ENCODE peak calls at places on chromosomes 5 and 9, in four cellular contexts. Y, H, E and O are unnamed samples.

GRCh38 chr5:34998058-34998789 is 49.5 kb downstream of the AGXT2 start:
- DNase-seq in Y (peak; percentile 66), H (no peak), E (no peak), O (peak; percentile 4)

GRCh38 chr9:99497641-99498040 is 275.6 kb downstream of the SEC61B start:
- DNase-seq in Y (no peak), H (no peak), E (no peak), O (no peak)

GRCh38 chr9:133951265-133951664 is 40.9 kb downstream of the VAV2 start:
- DNase-seq in Y (no peak), H (no peak), E (no peak), O (no peak)

GRCh38 chr9:20593551-20593950 is 28.7 kb downstream of the MLLT3 start:
- DNase-seq in Y (peak; percentile 81), H (no peak), E (no peak), O (no peak)

GRCh38 chr5:138975098-138975847 is 100.1 kb upstream of the LRRTM2 start:
- DNase-seq in Y (peak; percentile 84), H (no peak), E (no peak), O (no peak)

GRCh38 chr5:172313877-172314276 is 30.3 kb upstream of the UBTD2 start:
- DNase-seq in Y (no peak), H (no peak), E (no peak), O (no peak)

GRCh38 chr5:111927191-111927590 is 170.2 kb upstream of the NREP start:
- DNase-seq in Y (peak; percentile 25), H (no peak), E (no peak), O (no peak)

GRCh38 chr5:177304392-177305119 is 957 bp downstream of the PRELID1 start:
- DNase-seq in Y (peak; percentile 12), H (no peak), E (peak; percentile 48), O (no peak)

GRCh38 chr9:124381073-124381945 is 33.9 kb downstream of the PSMB7 start:
- DNase-seq in Y (peak; percentile 29), H (no peak), E (no peak), O (no peak)

GRCh38 chr5:32909207-32909606 is 198.1 kb downstream of the NPR3 start:
- DNase-seq in Y (peak; percentile 63), H (no peak), E (no peak), O (no peak)

GRCh38 chr5:133938932-133939331 is 29.5 kb downstream of the C5orf15 start:
- DNase-seq in Y (no peak), H (no peak), E (no peak), O (no peak)

GRCh38 chr5:171418316-171418981 is 998 bp upstream of the FGF18 start:
- DNase-seq in Y (peak; percentile 82), H (no peak), E (peak; percentile 94), O (peak; percentile 96)

GRCh38 chr5:65927497-65928340 is 1.3 kb downstream of the ERBIN start:
- DNase-seq in Y (peak; percentile 72), H (no peak), E (peak; percentile 45), O (peak; percentile 54)

GRCh38 chr5:171750316-171750788 is 35.3 kb upstream of the SMIM23 start:
- DNase-seq in Y (peak; percentile 7), H (no peak), E (peak; percentile 26), O (peak; percentile 16)

GRCh38 chr5:35092703-35093102 is 45.0 kb upstream of the AGXT2 start:
- DNase-seq in Y (no peak), H (no peak), E (no peak), O (no peak)

GRCh38 chr9:98178874-98179850 is 13.3 kb downstream of the CORO2A start:
- DNase-seq in Y (no peak), H (no peak), E (no peak), O (no peak)

GRCh38 chr5:135608761-135609443 is 30.1 kb upstream of the CXCL14 start:
- DNase-seq in Y (no peak), H (no peak), E (no peak), O (no peak)

GRCh38 chr5:40570408-40571129 is 109.1 kb upstream of the PTGER4 start:
- DNase-seq in Y (peak; percentile 90), H (peak; percentile 26), E (no peak), O (peak; percentile 8)

GRCh38 chr5:969421-969839 is 39.2 kb upstream of the NKD2 start:
- DNase-seq in Y (peak; percentile 5), H (no peak), E (no peak), O (no peak)

GRCh38 chr9:109101810-109102209 is 17.9 kb downstream of the TMEM245 start:
- DNase-seq in Y (peak; percentile 84), H (peak; percentile 69), E (no peak), O (no peak)

GRCh38 chr5:137332296-137332695 is 166.8 kb downstream of the SPOCK1 start:
- DNase-seq in Y (no peak), H (no peak), E (no peak), O (no peak)

GRCh38 chr9:89986190-89986589 is 381.4 kb downstream of the GADD45G start:
- DNase-seq in Y (no peak), H (no peak), E (no peak), O (no peak)

GRCh38 chr5:98187945-98188344 is 585.5 kb upstream of the RGMB start:
- DNase-seq in Y (peak; percentile 67), H (no peak), E (no peak), O (no peak)

GRCh38 chr9:93155716-93156474 is 21.8 kb upstream of the NINJ1 start:
- DNase-seq in Y (no peak), H (no peak), E (no peak), O (no peak)

GRCh38 chr5:177487975-177488374 is 9.4 kb downstream of the PDLIM7 start:
- DNase-seq in Y (no peak), H (no peak), E (peak; percentile 48), O (no peak)

GRCh38 chr5:143359869-143360268 is 43.6 kb downstream of the NR3C1 start:
- DNase-seq in Y (no peak), H (no peak), E (no peak), O (no peak)

GRCh38 chr9:3787628-3788027 is 261.8 kb upstream of the RFX3 start:
- DNase-seq in Y (no peak), H (no peak), E (no peak), O (no peak)

GRCh38 chr5:67291671-67292070 is 95.1 kb upstream of the CD180 start:
- DNase-seq in Y (no peak), H (no peak), E (no peak), O (no peak)

GRCh38 chr9:87097238-87097637 is 149.9 kb upstream of the GAS1 start:
- DNase-seq in Y (no peak), H (no peak), E (no peak), O (no peak)

GRCh38 chr5:154722936-154723335 is 32.2 kb upstream of the LARP1 start:
- DNase-seq in Y (no peak), H (no peak), E (no peak), O (no peak)

GRCh38 chr5:117943521-117943920 is 1044.8 kb downstream of the DTWD2 start:
- DNase-seq in Y (no peak), H (no peak), E (no peak), O (no peak)

GRCh38 chr5:141880961-141881801 is 3.0 kb upstream of the PCDH1 start:
- DNase-seq in Y (no peak), H (peak; percentile 40), E (peak; percentile 45), O (no peak)

GRCh38 chr5:142537938-142538337 is 148.0 kb downstream of the FGF1 start:
- DNase-seq in Y (no peak), H (no peak), E (no peak), O (no peak)

GRCh38 chr9:109857337-109857736 is 77.3 kb downstream of the PALM2AKAP2 start:
- DNase-seq in Y (peak; percentile 26), H (no peak), E (no peak), O (no peak)

GRCh38 chr9:7451062-7451461 is 348.5 kb downstream of the DMAC1 start:
- DNase-seq in Y (no peak), H (no peak), E (no peak), O (no peak)

GRCh38 chr9:7452378-7452777 is 347.2 kb downstream of the DMAC1 start:
- DNase-seq in Y (peak; percentile 81), H (no peak), E (no peak), O (no peak)

DNA sequence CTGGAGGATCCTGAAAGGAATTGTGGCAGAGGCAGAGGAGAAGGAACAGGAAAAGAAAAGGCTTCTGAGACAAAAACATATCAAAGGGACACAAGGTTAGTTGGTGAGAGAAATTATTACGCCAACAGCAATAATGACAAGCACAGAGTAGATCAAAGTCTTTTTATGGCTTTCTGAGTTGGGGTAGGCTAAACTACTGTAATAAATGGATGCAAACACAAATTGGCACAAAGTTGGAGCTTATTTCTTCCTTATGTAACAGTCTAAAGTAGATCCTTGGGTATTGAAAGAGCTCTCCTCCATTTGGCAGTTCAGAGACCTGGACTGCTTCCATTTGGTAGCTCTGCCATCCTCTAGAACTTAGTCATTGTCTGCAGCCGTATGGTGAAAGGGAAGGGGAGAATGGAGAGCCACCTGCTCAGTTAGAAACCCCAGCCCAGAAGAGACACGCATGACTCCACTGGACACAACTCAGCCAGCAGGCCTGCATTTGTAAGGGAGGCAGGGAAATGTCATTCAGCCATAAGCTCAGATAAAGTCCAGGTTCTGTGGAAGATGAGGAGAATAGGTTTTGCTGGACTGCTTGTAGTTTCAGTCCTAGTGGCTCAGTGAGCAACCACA is 345.0 kb downstream of the DMAC1 start:
- DNase-seq in Y (no peak), H (no peak), E (no peak), O (no peak)
- TF ChIP-seq RCOR1 in Y (no peak), H (no peak), E (no peak), O (no peak)

GRCh38 chr5:15707631-15708030 is 207.7 kb downstream of the FBXL7 start:
- DNase-seq in Y (no peak), H (no peak), E (no peak), O (no peak)

GRCh38 chr5:15702102-15702501 is 202.1 kb downstream of the FBXL7 start:
- DNase-seq in Y (peak; percentile 54), H (no peak), E (no peak), O (no peak)

GRCh38 chr5:15703901-15704300 is 203.9 kb downstream of the FBXL7 start:
- DNase-seq in Y (no peak), H (no peak), E (no peak), O (no peak)

GRCh38 chr5:15704397-15704947 is 204.5 kb downstream of the FBXL7 start:
- DNase-seq in Y (peak; percentile 43), H (no peak), E (no peak), O (no peak)
- TF ChIP-seq RCOR1 in Y (no peak), H (no peak), E (no peak), O (no peak)

DNA sequence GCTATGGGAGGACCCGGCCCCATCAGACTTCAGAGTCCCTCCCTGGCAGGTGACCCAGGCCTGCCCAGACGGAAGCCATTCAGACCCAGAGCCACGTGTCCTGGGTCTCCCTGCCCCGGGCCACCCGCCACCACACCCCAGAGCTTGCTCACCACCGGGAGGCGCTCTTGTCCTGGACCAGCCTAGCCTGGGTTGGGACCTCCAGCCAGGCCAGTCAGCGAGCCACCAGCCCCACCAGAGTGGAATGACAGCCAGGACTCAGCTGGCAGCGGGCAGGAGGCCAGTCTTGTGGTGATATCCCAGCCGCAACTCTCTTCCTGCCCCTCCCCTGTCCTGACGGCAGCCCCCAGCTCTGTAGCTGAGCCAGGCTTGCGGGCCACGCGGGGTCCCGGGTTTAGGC is 1.7 kb upstream of the PTGDS start:
- DNase-seq in Y (no peak), H (no peak), E (no peak), O (no peak)
- TF ChIP-seq RCOR1 in Y (no peak), H (no peak), E (no peak), O (no peak)

DNA sequence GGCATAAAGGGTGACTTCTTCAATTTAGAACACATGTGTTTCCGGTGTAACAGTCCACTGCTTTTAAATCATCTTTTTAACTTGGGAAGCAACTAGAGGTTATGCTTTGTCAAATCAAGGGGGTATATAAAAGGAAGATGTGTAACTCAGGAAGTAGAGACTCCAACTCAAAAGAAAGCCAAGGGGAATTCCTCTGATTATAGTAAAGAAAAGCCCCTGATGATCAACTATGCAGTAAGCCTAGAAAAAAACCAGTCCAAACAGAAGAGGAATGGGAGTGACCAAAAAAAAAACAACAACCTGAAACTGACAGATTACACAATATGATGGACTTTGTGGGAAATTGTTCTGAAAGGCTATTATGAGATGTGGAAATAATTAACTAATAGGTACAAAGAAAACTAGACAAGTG is 90.3 kb downstream of the AK8 start:
- DNase-seq in Y (no peak), H (peak; percentile 7), E (no peak), O (no peak)
- TF ChIP-seq RCOR1 in Y (no peak), H (no peak), E (no peak), O (no peak)